ENCODE peak calls at places on chromosome 6, in six cellular contexts. E is NCI-H510A; R is stimulated activated CD8-positive, alpha-beta memory T cell treated with anti-CD3 and anti-CD28 coated beads, Interleukin-12 subunit alpha, Interleukin-12 subunit beta, amount 100 ng/mL, for 4 hours; U is T1000; J is T-cell; D is SHP77. P is an unnamed sample.

GRCh38 chr6:37630281-37630799 is 67.3 kb downstream of the MDGA1 start:
- DNase-seq in R (no peak), D (no peak), J (no peak), E (no peak), U (peak), P (no peak)

GRCh38 chr6:92504509-92504908 is 914.9 kb downstream of the EPHA7 start:
- DNase-seq in U (no peak), D (no peak), J (no peak), E (no peak), R (no peak), P (no peak)

GRCh38 chr6:403659-404655 is 12.4 kb downstream of the IRF4 start:
- DNase-seq in E (no peak), D (no peak), U (no peak), J (no peak), R (no peak), P (no peak)

GRCh38 chr6:1630771-1631217 is 21.1 kb downstream of the FOXC1 start:
- DNase-seq in U (no peak), R (no peak), E (peak), D (no peak), J (no peak), P (no peak)

GRCh38 chr6:13342414-13343019 is 14.2 kb upstream of the TBC1D7 start:
- DNase-seq in U (no peak), R (no peak), E (no peak), J (no peak), D (no peak), P (no peak)

GRCh38 chr6:125923371-125923877 is 33.1 kb upstream of the HINT3 start:
- DNase-seq in E (no peak), U (no peak), J (no peak), D (no peak), R (no peak), P (no peak)

GRCh38 chr6:143842902-143843688 is at the start of gene LTV1:
- DNase-seq in E (peak), R (peak), U (peak), D (peak), J (peak), P (peak)

GRCh38 chr6:81984599-81984998 is 232.1 kb upstream of the TENT5A start:
- DNase-seq in U (no peak), R (no peak), D (no peak), J (no peak), E (no peak), P (no peak)

GRCh38 chr6:2097464-2097863 is 147.9 kb downstream of the GMDS start:
- DNase-seq in J (no peak), U (no peak), D (no peak), R (no peak), E (no peak), P (no peak)

GRCh38 chr6:110944681-110945151 is 13.8 kb upstream of the GTF3C6 start:
- DNase-seq in J (no peak), D (no peak), R (no peak), E (no peak), U (peak), P (no peak)

GRCh38 chr6:38579010-38579628 is 60.6 kb downstream of the BTBD9 start:
- DNase-seq in U (no peak), D (no peak), R (no peak), J (no peak), E (no peak), P (no peak)

GRCh38 chr6:53728570-53729194 is 63.1 kb upstream of the KLHL31 start:
- DNase-seq in E (no peak), U (no peak), D (peak), R (peak), J (peak), P (peak)

GRCh38 chr6:70280462-70280861 is 22.4 kb downstream of the COL9A1 start:
- DNase-seq in J (no peak), U (no peak), E (peak), D (peak), R (no peak), P (no peak)

GRCh38 chr6:70166088-70166958 is 136.6 kb downstream of the COL9A1 start:
- DNase-seq in J (no peak), U (peak), E (no peak), D (peak), R (no peak), P (no peak)

GRCh38 chr6:131678401-131678800 is 22.8 kb downstream of the OR2A4 start:
- DNase-seq in U (no peak), D (no peak), J (no peak), R (no peak), E (no peak), P (no peak)

GRCh38 chr6:70164556-70164955 is 138.3 kb downstream of the COL9A1 start:
- DNase-seq in D (no peak), R (no peak), J (no peak), U (no peak), E (no peak), P (no peak)